ENCODE peak calls at places on chromosomes 1 and 21, in four cellular contexts. L is AG20443, U is C1 segment of cervical spinal cord, M is astrocyte of the spinal cord. T is an unnamed sample.

GRCh38 chr1:234772345-234773147 is 162.6 kb upstream of the IRF2BP2 start:
- DNase-seq in M (peak), U (no peak), L (peak), T (peak)

GRCh38 chr1:111989531-111990025 is at the start of gene KCND3:
- DNase-seq in U (peak), M (no peak), L (peak), T (peak)

GRCh38 chr1:36115200-36115669 is 9.8 kb downstream of the COL8A2 start:
- DNase-seq in U (peak), M (peak), L (peak), T (no peak)

GRCh38 chr21:42113926-42114409 is 42.9 kb downstream of the UMODL1 start:
- DNase-seq in M (no peak), U (no peak), L (peak), T (peak)

GRCh38 chr1:165842363-165843129 is 15.1 kb downstream of the UCK2 start:
- DNase-seq in M (peak), L (peak), U (no peak), T (no peak)

GRCh38 chr1:6412896-6413295 is 6.8 kb downstream of the HES2 start:
- DNase-seq in M (no peak), U (no peak), L (no peak), T (no peak)

GRCh38 chr1:48524892-48525467 is 53.0 kb upstream of the SPATA6 start:
- DNase-seq in M (no peak), L (no peak), U (no peak), T (no peak)

GRCh38 chr1:239527046-239527693 is 140.8 kb downstream of the CHRM3 start:
- DNase-seq in M (no peak), L (no peak), U (no peak), T (no peak)

GRCh38 chr1:219582310-219582709 is 30.6 kb downstream of the ZC3H11B start:
- DNase-seq in M (peak), L (no peak), U (no peak), T (no peak)

GRCh38 chr1:235952950-235953615 is 86.4 kb upstream of the LYST start:
- DNase-seq in L (no peak), M (no peak), U (no peak), T (no peak)

GRCh38 chr21:36860736-36861594 is 105.5 kb downstream of the HLCS start:
- DNase-seq in L (peak), M (peak), U (no peak), T (no peak)

GRCh38 chr1:44031051-44031899 is at the start of gene SLC6A9:
- DNase-seq in M (peak), U (no peak), L (peak), T (peak)

GRCh38 chr1:45329445-45329844 is 2.8 kb downstream of the HPDL start:
- DNase-seq in L (no peak), U (no peak), M (no peak), T (no peak)

GRCh38 chr1:54557956-54558355 is 9.9 kb downstream of the ACOT11 start:
- DNase-seq in L (no peak), M (no peak), U (no peak), T (no peak)